ENCODE peak calls at places on chromosomes 5 and 9, in ten cellular contexts. J is tibial nerve, V is stomach, S is mammary epithelial cell, X is endodermal cell, Z is LNCaP clone FGC, I is IMR-90, O is AG04450, M is astrocyte of the cerebellum, D is psoas muscle. K is an unnamed sample.

GRCh38 chr9:129854588-129855110 is 19.4 kb downstream of the USP20 start:
- DNase-seq in D (no peak), I (no peak), J (no peak), V (no peak), O (no peak), X (no peak), S (no peak), M (no peak), Z (no peak), K (no peak)

GRCh38 chr9:76166436-76166959 is 227.7 kb downstream of the RFK start:
- DNase-seq in M (no peak), Z (no peak), O (no peak), S (no peak), X (no peak), J (no peak), I (no peak), V (no peak), D (no peak), K (no peak)

GRCh38 chr5:42274913-42275312 is 148.3 kb upstream of the GHR start:
- DNase-seq in I (no peak), Z (no peak), S (no peak), O (no peak), J (no peak), M (no peak), X (no peak), D (no peak), V (no peak), K (no peak)

GRCh38 chr5:154477382-154478223 is 424 bp downstream of the HAND1 start:
- DNase-seq in I (peak; percentile 1), X (peak; percentile 86), Z (no peak), M (no peak), S (no peak), J (no peak), V (no peak), D (peak; percentile 56), O (no peak), K (no peak)

GRCh38 chr9:76403352-76403751 is 9.1 kb upstream of the RFK start:
- DNase-seq in J (peak; percentile 12), X (no peak), D (no peak), M (peak; percentile 78), V (no peak), I (peak; percentile 85), Z (no peak), O (peak; percentile 56), S (peak; percentile 69), K (peak; percentile 64)

GRCh38 chr9:83247732-83248131 is 184.8 kb upstream of the RASEF start:
- DNase-seq in O (no peak), V (no peak), X (no peak), I (no peak), Z (no peak), M (no peak), S (no peak), D (no peak), J (no peak), K (no peak)

GRCh38 chr5:68725905-68726683 is 367.7 kb upstream of the SLC30A5 start:
- DNase-seq in V (no peak), X (no peak), I (no peak), M (no peak), Z (no peak), S (no peak), J (no peak), D (no peak), O (no peak), K (no peak)

GRCh38 chr5:124172389-124173003 is 573.9 kb downstream of the ZNF608 start:
- DNase-seq in O (no peak), I (no peak), Z (no peak), D (no peak), X (no peak), V (no peak), M (no peak), J (no peak), S (no peak), K (no peak)

GRCh38 chr9:69174645-69175487 is 789 bp downstream of the TJP2 start:
- DNase-seq in Z (no peak), I (peak; percentile 98), M (peak; percentile 91), X (peak; percentile 75), V (no peak), D (peak; percentile 75), O (peak; percentile 93), S (peak; percentile 97), J (peak; percentile 57), K (peak; percentile 94)

GRCh38 chr5:171311698-171312083 is 2.6 kb downstream of the TLX3 start:
- DNase-seq in S (no peak), O (no peak), M (no peak), J (no peak), V (no peak), D (no peak), Z (no peak), X (no peak), I (no peak), K (no peak)

GRCh38 chr5:172444626-172445365 is 9.5 kb downstream of the SH3PXD2B start:
- DNase-seq in X (no peak), I (no peak), J (no peak), Z (no peak), D (no peak), M (no peak), O (no peak), S (no peak), V (no peak), K (no peak)

GRCh38 chr9:21974542-21975409 is 19.4 kb downstream of the CDKN2A start:
- DNase-seq in V (peak; percentile 61), J (no peak), X (peak; percentile 90), Z (peak; percentile 2), O (no peak), D (peak; percentile 53), I (peak; percentile 57), S (no peak), M (no peak), K (no peak)

GRCh38 chr5:54531536-54531935 is 14.0 kb downstream of the SNX18 start:
- DNase-seq in D (no peak), M (no peak), Z (no peak), J (no peak), S (peak; percentile 52), I (no peak), O (no peak), X (no peak), V (no peak), K (no peak)

GRCh38 chr5:73692166-73692640 is 66.2 kb downstream of the ARHGEF28 start:
- DNase-seq in S (peak; percentile 86), D (no peak), M (peak; percentile 79), Z (no peak), V (no peak), I (peak; percentile 87), X (no peak), J (no peak), O (peak; percentile 43), K (peak; percentile 65)

GRCh38 chr9:8095531-8096223 is 296.1 kb upstream of the DMAC1 start:
- DNase-seq in O (no peak), S (no peak), Z (no peak), X (no peak), J (no peak), M (no peak), V (no peak), I (no peak), D (no peak), K (no peak)

GRCh38 chr9:88781500-88782391 is 209.5 kb upstream of the S1PR3 start:
- DNase-seq in J (no peak), S (no peak), D (no peak), M (peak; percentile 64), V (no peak), X (peak; percentile 80), O (peak; percentile 44), I (peak; percentile 74), Z (no peak), K (no peak)

GRCh38 chr9:112970939-112971338 is 41.1 kb downstream of the ZNF883 start:
- DNase-seq in X (no peak), I (no peak), Z (no peak), V (no peak), S (no peak), J (no peak), M (no peak), D (no peak), O (no peak), K (no peak)

GRCh38 chr5:75049581-75050274 is 2.6 kb downstream of the GCNT4 start:
- DNase-seq in S (peak; percentile 60), V (peak; percentile 70), J (peak; percentile 33), Z (peak; percentile 46), I (peak; percentile 62), O (no peak), X (peak; percentile 89), D (no peak), M (no peak), K (no peak)

GRCh38 chr5:102090770-102091169 is 205.3 kb downstream of the SLCO4C1 start:
- DNase-seq in S (no peak), X (peak; percentile 56), J (no peak), O (no peak), Z (peak; percentile 25), V (no peak), D (no peak), I (no peak), M (no peak), K (no peak)
- TF ChIP-seq CTCF in S (no peak), X (peak; percentile 77), J (no peak), O (peak; percentile 26), Z (peak; percentile 69), V (no peak), D (no peak), I (no peak), M (peak; percentile 21), K (no peak)

DNA sequence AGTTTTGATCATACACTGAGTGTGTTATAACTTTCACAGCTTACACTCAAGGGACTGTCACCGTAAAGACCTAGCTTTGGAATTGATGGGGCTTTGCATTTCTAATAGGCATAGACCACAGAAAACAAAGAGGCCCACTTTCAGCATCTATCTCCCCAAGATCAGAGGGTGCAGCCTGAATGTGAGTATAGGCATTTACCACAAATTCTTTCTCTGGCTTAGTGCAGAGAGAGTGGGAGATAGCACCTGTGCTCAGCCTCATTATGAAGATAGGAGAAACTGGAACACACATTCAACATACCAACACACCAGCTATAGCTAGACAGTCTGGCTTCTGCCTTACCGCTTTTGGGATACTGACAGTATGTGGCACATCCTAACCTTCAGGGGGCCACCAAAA is 783.4 kb upstream of the GRAMD2B start:
- DNase-seq in Z (no peak), X (no peak), J (no peak), D (no peak), S (no peak), V (no peak), M (no peak), I (no peak), O (no peak), K (no peak)
- H3K4me3 ChIP-seq in Z (no peak overlapping the region), X (no peak overlapping the region), J (no peak overlapping the region), D (no peak overlapping the region), S (no peak overlapping the region), V (no peak overlapping the region), M (no peak overlapping the region), I (no peak overlapping the region), O (no peak overlapping the region), K (no peak overlapping the region)

GRCh38 chr9:60546406-60546805 is 367.8 kb upstream of the SPATA31A5 start:
- DNase-seq in S (no peak), Z (no peak), X (no peak), M (no peak), D (no peak), I (no peak), O (no peak), J (no peak), V (no peak), K (no peak)
- TF ChIP-seq CTCF in S (no peak), Z (no peak), X (no peak), M (no peak), D (no peak), I (no peak), O (no peak), J (no peak), V (no peak), K (no peak)

DNA sequence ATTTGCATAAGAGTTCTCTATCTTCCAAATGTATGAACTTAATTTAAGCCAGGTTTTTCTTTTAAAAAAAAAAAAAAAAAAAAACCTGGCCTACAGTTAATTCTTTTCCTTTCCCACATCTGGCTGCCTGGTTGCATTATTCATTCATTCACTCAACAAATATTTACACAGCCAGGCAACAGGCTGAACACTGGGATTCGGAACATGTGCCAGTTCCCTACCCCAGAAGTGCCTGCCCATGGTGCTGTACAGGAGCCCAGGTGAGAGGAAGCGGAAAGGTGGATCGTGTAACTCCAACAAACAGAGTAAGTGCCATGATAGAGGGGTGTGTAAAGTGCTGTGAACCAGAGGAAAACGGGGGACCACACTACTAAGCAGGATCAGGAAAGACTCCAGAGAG is 93.6 kb downstream of the CDK5RAP2 start:
- DNase-seq in V (peak; percentile 54), X (peak; percentile 20), O (no peak), Z (no peak), I (no peak), D (no peak), M (no peak), S (no peak), J (no peak), K (no peak)
- H3K4me3 ChIP-seq in V (no peak overlapping the region), X (no peak overlapping the region), O (no peak overlapping the region), Z (no peak overlapping the region), I (no peak overlapping the region), D (no peak overlapping the region), M (no peak overlapping the region), S (no peak overlapping the region), J (no peak overlapping the region), K (no peak overlapping the region)